ENCODE peak calls at places on chromosomes 6 and 20, in six cellular contexts. I is mucosa of gallbladder; F is Daoy; A is AG04450; R is HS-27A; L is stimulated activated CD4-positive, alpha-beta T cell treated with anti-CD3 and anti-CD28 coated beads, Interleukin-1b, Interleukin-23, amount 100 ng/mL, for 24 hours. Z is an unnamed sample.

GRCh38 chr6:95780037-95780436 is 202.7 kb downstream of the MANEA start:
- DNase-seq in A (no peak), R (no peak), I (no peak), L (no peak), F (no peak), Z (no peak)

GRCh38 chr6:66772785-66773184 is 1065.8 kb upstream of the EYS start:
- DNase-seq in F (no peak), R (no peak), I (no peak), L (no peak), A (no peak), Z (no peak)

GRCh38 chr6:17115251-17116089 is 13.6 kb downstream of the STMND1 start:
- DNase-seq in L (no peak), I (peak), R (peak), F (peak), A (peak), Z (no peak)

GRCh38 chr6:11428895-11429294 is 108.7 kb upstream of the TMEM170B start:
- DNase-seq in A (peak), R (no peak), I (no peak), F (peak), L (no peak), Z (no peak)

GRCh38 chr20:43893930-43894329 is 20.7 kb upstream of the TOX2 start:
- DNase-seq in R (no peak), A (no peak), L (no peak), F (peak), I (no peak), Z (no peak)

GRCh38 chr20:56865055-56865454 is 235.9 kb downstream of the TFAP2C start:
- DNase-seq in L (no peak), F (no peak), I (no peak), R (no peak), A (no peak), Z (no peak)

GRCh38 chr6:6713660-6714446 is 125.3 kb downstream of the LY86 start:
- DNase-seq in F (peak), A (no peak), I (no peak), L (no peak), R (no peak), Z (no peak)

GRCh38 chr20:942611-943010 is 26.5 kb upstream of the ANGPT4 start:
- DNase-seq in F (no peak), L (no peak), R (no peak), A (no peak), I (no peak), Z (no peak)

GRCh38 chr6:56445818-56446217 is 196.9 kb downstream of the DST start:
- DNase-seq in F (no peak), I (no peak), L (no peak), R (no peak), A (no peak), Z (no peak)

Z was measured in omental fat pad.